ENCODE peak calls at places on chromosomes 2 and 18, in five cellular contexts. N is colonic mucosa, R is pancreas, W is uterus, F is Karpas-422. I is an unnamed sample. For H3K4me1, the result is how much of the 10 kb centered on the place peaks cover.

GRCh38 chr2:70886541-70886987 is 49.1 kb upstream of the ATP6V1B1 start:
- DNase-seq in N (no peak), R (peak), W (no peak), F (no peak), I (peak)

GRCh38 chr2:240925191-240925575 is 19.0 kb downstream of the CROCC2 start:
- DNase-seq in N (peak), R (peak), W (peak), F (no peak), I (peak)

GRCh38 chr18:68781224-68781623 is 16.7 kb upstream of the CCDC102B start:
- DNase-seq in N (no peak), R (no peak), W (no peak), F (no peak), I (no peak)

GRCh38 chr2:198315791-198316190 is 511.4 kb downstream of the PLCL1 start:
- DNase-seq in N (no peak), R (no peak), W (no peak), F (no peak), I (no peak)

GRCh38 chr2:158134655-158135054 is 33.0 kb downstream of the UPP2 start:
- DNase-seq in N (peak), R (no peak), W (no peak), F (no peak), I (no peak)

GRCh38 chr2:237581751-237582746 is 8.5 kb downstream of the RAB17 start:
- DNase-seq in N (no peak), R (no peak), W (peak), F (no peak), I (peak)

GRCh38 chr2:48607307-48608014 is 10.2 kb upstream of the GTF2A1L start:
- DNase-seq in N (no peak), R (no peak), W (no peak), F (no peak), I (no peak)

GRCh38 chr2:84085562-84085961 is 373.5 kb downstream of the SUCLG1 start:
- DNase-seq in N (no peak), R (no peak), W (no peak), F (no peak), I (no peak)

GRCh38 chr2:215951558-215951957 is 61.8 kb downstream of the MREG start:
- DNase-seq in N (no peak), R (no peak), W (no peak), F (no peak), I (no peak)

GRCh38 chr2:218849721-218850120 is 9.9 kb upstream of the WNT6 start:
- DNase-seq in N (no peak), R (no peak), W (no peak), F (no peak), I (no peak)

GRCh38 chr2:127080226-127080940 is 26.6 kb downstream of the BIN1 start:
- DNase-seq in N (peak), R (no peak), W (no peak), F (no peak), I (no peak)

GRCh38 chr2:41151746-41152145 is 699.9 kb upstream of the SLC8A1 start:
- DNase-seq in N (no peak), R (no peak), W (no peak), F (no peak), I (no peak)

GRCh38 chr2:239954166-239955085 is 70.7 kb downstream of the NDUFA10 start:
- DNase-seq in N (peak), R (peak), W (peak), F (no peak), I (no peak)

GRCh38 chr2:111897924-111898702 is at the start of gene MERTK:
- DNase-seq in N (peak), R (peak), W (peak), F (no peak), I (peak)

GRCh38 chr2:226792155-226792871 is 7.3 kb downstream of the IRS1 start:
- DNase-seq in N (peak), R (no peak), W (no peak), F (peak), I (no peak)

GRCh38 chr2:222952204-222952603 is 91.4 kb downstream of the ACSL3 start:
- DNase-seq in N (no peak), R (peak), W (no peak), F (no peak), I (no peak)

GRCh38 chr2:239876241-239876947 is 148.7 kb downstream of the NDUFA10 start:
- DNase-seq in N (peak), R (no peak), W (no peak), F (no peak), I (peak)

DNA sequence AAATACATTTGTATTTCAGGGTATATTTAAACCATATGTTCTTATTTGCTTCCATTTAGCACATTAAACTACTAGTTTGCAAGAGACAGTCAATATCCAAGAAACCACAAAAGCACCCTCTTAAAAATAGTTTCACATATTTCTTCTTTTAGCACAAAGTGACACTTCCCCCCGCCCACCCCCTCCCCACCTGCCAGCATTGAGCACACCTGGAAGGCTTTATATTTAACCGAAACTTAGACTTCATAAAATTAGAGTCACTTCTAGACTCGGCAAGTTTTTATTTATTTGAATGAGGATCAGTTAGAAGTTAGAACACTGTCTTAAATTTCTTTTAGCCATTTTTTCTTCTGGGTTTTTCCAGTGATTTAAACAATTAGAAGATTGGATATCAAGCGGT is 355.9 kb upstream of the FIGN start:
- DNase-seq in N (no peak), R (no peak), W (no peak), F (no peak), I (no peak)
- H3K27ac ChIP-seq in N (no peak), R (no peak), W (no peak), F (no peak), I (no peak)

GRCh38 chr2:68730828-68731227 is 3.8 kb upstream of the ARHGAP25 start:
- DNase-seq in N (no peak), R (no peak), W (no peak), F (no peak), I (peak)
- H3K4me1 ChIP-seq in N (under half), R (under half), W (under half), F (half or more), I (under half)

GRCh38 chr2:72940361-72940760 is 23.0 kb downstream of the EMX1 start:
- DNase-seq in N (no peak), R (no peak), W (no peak), F (no peak), I (no peak)
- H3K27ac ChIP-seq in N (no peak), R (no peak), W (no peak), F (no peak), I (no peak)

GRCh38 chr2:119765404-119766002 is 5.8 kb downstream of the PTPN4 start:
- DNase-seq in N (no peak), R (no peak), W (no peak), F (no peak), I (no peak)

GRCh38 chr2:119768731-119769130 is 9.0 kb downstream of the PTPN4 start:
- DNase-seq in N (no peak), R (no peak), W (no peak), F (no peak), I (no peak)

GRCh38 chr2:119764832-119765231 is 5.1 kb downstream of the PTPN4 start:
- DNase-seq in N (no peak), R (no peak), W (no peak), F (no peak), I (no peak)

GRCh38 chr2:119769645-119770044 is 9.9 kb downstream of the PTPN4 start:
- DNase-seq in N (no peak), R (no peak), W (no peak), F (no peak), I (no peak)

GRCh38 chr2:119766944-119767343 is 7.2 kb downstream of the PTPN4 start:
- DNase-seq in N (no peak), R (no peak), W (no peak), F (no peak), I (no peak)
- H3K4me1 ChIP-seq in N (under half), R (under half), W (under half), F (under half), I (under half)

GRCh38 chr18:46374850-46375249 is 270.7 kb downstream of the HAUS1 start:
- DNase-seq in N (no peak), R (no peak), W (no peak), F (no peak), I (no peak)

GRCh38 chr18:46370898-46371297 is 266.7 kb downstream of the HAUS1 start:
- DNase-seq in N (no peak), R (no peak), W (no peak), F (no peak), I (no peak)

GRCh38 chr18:46372670-46373069 is 268.5 kb downstream of the HAUS1 start:
- DNase-seq in N (no peak), R (no peak), W (no peak), F (no peak), I (no peak)

GRCh38 chr18:46373131-46373530 is 268.9 kb downstream of the HAUS1 start:
- DNase-seq in N (no peak), R (no peak), W (no peak), F (no peak), I (no peak)

GRCh38 chr18:46373787-46374186 is 269.6 kb downstream of the HAUS1 start:
- DNase-seq in N (no peak), R (no peak), W (no peak), F (no peak), I (no peak)
- H3K27ac ChIP-seq in N (no peak), R (no peak), W (no peak), F (no peak), I (no peak)

GRCh38 chr2:102119255-102119654 is 23.3 kb upstream of the IL1R1 start:
- DNase-seq in N (no peak), R (no peak), W (no peak), F (no peak), I (no peak)
- H3K4me1 ChIP-seq in N (under half), R (under half), W (under half), F (under half), I (under half)

GRCh38 chr2:34481542-34481941 is 882.4 kb upstream of the FAM98A start:
- DNase-seq in N (no peak), R (no peak), W (no peak), F (no peak), I (no peak)

GRCh38 chr2:34492781-34493455 is 893.8 kb upstream of the FAM98A start:
- DNase-seq in N (no peak), R (no peak), W (no peak), F (no peak), I (no peak)

GRCh38 chr2:34486945-34487344 is 887.8 kb upstream of the FAM98A start:
- DNase-seq in N (no peak), R (no peak), W (no peak), F (no peak), I (no peak)
- H3K27ac ChIP-seq in N (no peak), R (no peak), W (no peak), F (no peak), I (no peak)

I was measured in right atrium auricular region.